ENCODE peak calls at places on chromosome 20, in nine cellular contexts. I, E, Z, B, V, F, K, M and W are unnamed samples. For H3K9me3, the result is how much of the 10 kb centered on the place peaks cover.

GRCh38 chr20:23396961-23397620 is 24.2 kb downstream of the NAPB start:
- DNase-seq in I (no peak), V (no peak), F (no peak), K (no peak), Z (no peak), B (no peak), M (no peak), E (no peak), W (no peak)

GRCh38 chr20:21166801-21167200 is 40.9 kb downstream of the KIZ start:
- DNase-seq in I (no peak), B (no peak), M (no peak), F (no peak), E (no peak), Z (no peak), V (no peak), K (no peak), W (no peak)

GRCh38 chr20:49846206-49846807 is 33.7 kb downstream of the SLC9A8 start:
- DNase-seq in Z (peak), B (no peak), I (peak), F (no peak), E (no peak), V (peak), M (no peak), K (peak), W (no peak)

GRCh38 chr20:61352381-61353260 is 100.6 kb downstream of the CDH4 start:
- DNase-seq in I (no peak), M (no peak), Z (no peak), V (no peak), B (no peak), K (no peak), E (no peak), F (peak), W (no peak)

GRCh38 chr20:60823001-60823649 is 428.9 kb upstream of the CDH4 start:
- DNase-seq in B (no peak), Z (no peak), F (no peak), K (no peak), V (no peak), I (no peak), E (no peak), M (no peak), W (no peak)

GRCh38 chr20:38751360-38751976 is 3.2 kb downstream of the ACTR5 start:
- DNase-seq in M (no peak), V (no peak), Z (no peak), K (no peak), I (no peak), F (no peak), E (no peak), B (no peak), W (no peak)

GRCh38 chr20:1815502-1816085 is 79.6 kb upstream of the SIRPA start:
- DNase-seq in F (no peak), M (no peak), I (no peak), Z (no peak), E (no peak), B (no peak), K (no peak), V (no peak), W (no peak)

GRCh38 chr20:58406422-58407001 is 17.5 kb downstream of the VAPB start:
- DNase-seq in I (no peak), B (no peak), V (no peak), Z (no peak), K (no peak), M (no peak), F (no peak), E (no peak), W (no peak)

GRCh38 chr20:62723351-62723750 is 14.7 kb downstream of the NTSR1 start:
- DNase-seq in F (no peak), I (peak), Z (no peak), V (no peak), K (no peak), B (no peak), E (no peak), M (peak), W (no peak)

GRCh38 chr20:38260378-38261053 is at the start of gene KIAA1755:
- DNase-seq in M (no peak), V (no peak), K (peak), E (no peak), F (peak), I (no peak), Z (no peak), B (no peak), W (no peak)

GRCh38 chr20:35511814-35512420 is 17.5 kb downstream of the C20orf173 start:
- DNase-seq in Z (peak), V (no peak), E (no peak), M (peak), F (peak), K (no peak), B (no peak), I (peak), W (no peak)

DNA sequence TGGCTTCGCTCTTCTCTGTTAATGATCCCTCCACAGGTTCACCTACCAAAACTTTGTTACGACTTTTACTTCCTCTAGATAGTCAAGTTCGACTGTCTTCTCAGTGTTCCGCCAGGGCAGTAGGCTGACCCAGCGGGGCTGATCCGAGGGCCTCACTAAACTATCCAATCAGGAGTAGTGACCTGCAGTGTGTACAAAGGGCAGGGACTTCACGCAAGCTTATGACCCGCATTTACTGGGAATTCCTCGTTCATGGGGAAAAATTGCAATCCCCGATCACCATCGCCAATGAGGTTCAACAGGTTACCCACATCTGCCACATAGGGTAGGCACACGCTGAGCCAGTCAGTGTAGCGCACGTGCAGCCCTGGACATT is 771.4 kb upstream of the DEFB115 start:
- DNase-seq in F (no peak), K (no peak), I (no peak), V (no peak), Z (no peak), B (no peak), M (no peak), E (no peak), W (no peak)
- H3K9me3 ChIP-seq in F (under half), K (under half), I (under half), V (under half), Z (under half), B (under half), M (half or more), E (under half), W (under half)

GRCh38 chr20:42744756-42745465 is 444.8 kb downstream of the PTPRT start:
- DNase-seq in M (no peak), B (no peak), V (no peak), E (no peak), K (no peak), I (no peak), F (no peak), Z (no peak), W (no peak)

GRCh38 chr20:42739692-42740091 is 450.0 kb downstream of the PTPRT start:
- DNase-seq in M (no peak), B (no peak), E (no peak), F (no peak), Z (no peak), K (no peak), V (no peak), I (no peak), W (no peak)

GRCh38 chr20:42742926-42743325 is 446.8 kb downstream of the PTPRT start:
- DNase-seq in K (no peak), B (no peak), V (no peak), Z (no peak), F (no peak), E (no peak), I (no peak), M (no peak), W (no peak)

GRCh38 chr20:42741906-42742305 is 447.8 kb downstream of the PTPRT start:
- DNase-seq in F (no peak), Z (no peak), I (no peak), B (no peak), V (no peak), E (no peak), M (no peak), K (no peak), W (no peak)

DNA sequence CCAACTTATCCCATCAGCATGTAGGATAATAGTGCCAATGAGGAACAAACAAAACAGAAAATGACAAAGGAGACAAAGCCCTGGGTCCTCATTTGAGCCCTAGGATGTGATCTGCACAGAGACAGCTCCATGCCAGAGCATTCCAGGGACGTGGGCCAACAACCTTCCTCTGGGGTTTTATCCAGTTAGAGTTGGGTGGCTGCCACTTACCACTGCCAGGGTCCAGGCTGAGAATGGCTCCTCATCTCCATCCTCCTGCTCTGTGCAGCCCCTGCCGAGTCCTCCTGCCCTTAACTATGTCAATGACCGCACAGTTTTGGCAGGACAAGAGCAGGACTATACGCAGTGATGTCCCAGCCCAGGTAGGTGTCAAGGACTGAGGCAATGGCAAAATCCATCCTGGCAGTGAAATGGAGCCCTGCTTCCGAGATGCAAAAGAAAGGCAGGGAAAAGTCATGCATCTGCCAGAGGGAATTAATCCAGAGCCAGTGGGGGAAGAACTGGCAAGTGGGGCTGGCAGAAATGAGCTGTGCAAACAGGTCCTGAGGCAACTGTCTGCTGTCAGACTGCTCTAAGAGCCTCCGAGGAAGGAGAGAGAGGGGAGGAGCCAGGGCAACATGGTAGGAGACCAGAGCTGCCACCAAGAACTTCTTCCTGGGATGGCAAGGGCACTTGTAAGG is 449.4 kb downstream of the PTPRT start:
- DNase-seq in V (peak), Z (no peak), F (no peak), B (no peak), K (no peak), I (no peak), M (no peak), E (no peak), W (no peak)
- H3K9me3 ChIP-seq in V (under half), Z (under half), F (under half), B (under half), K (under half), I (under half), M (under half), E (under half), W (under half)

DNA sequence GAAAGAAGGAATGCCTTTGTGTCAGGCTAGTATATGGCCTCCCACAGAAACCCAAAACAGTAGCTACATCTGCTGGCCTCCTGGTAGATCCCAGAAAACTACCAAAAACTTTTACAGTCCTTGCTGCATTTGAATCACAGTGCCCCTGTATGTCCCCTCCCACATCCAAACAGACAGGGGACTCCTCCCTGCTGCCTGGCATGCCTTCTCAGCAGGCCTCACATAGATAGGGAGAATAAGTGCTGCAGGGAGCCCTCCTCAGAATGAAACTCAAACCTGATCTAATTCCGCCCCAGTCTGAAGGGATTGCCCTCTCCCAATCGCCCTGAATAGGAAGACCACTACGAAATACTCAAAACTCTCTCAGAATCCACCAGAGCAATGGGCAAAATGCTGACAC is 14.1 kb upstream of the DEFB116 start:
- DNase-seq in Z (no peak), E (no peak), I (no peak), M (no peak), V (no peak), F (no peak), B (no peak), K (no peak), W (no peak)
- H3K9me3 ChIP-seq in Z (under half), E (under half), I (under half), M (under half), V (under half), F (under half), B (under half), K (under half), W (under half)

GRCh38 chr20:46167080-46167479 is 49.0 kb downstream of the CD40 start:
- DNase-seq in F (no peak), B (no peak), I (no peak), E (no peak), M (no peak), V (no peak), Z (no peak), K (no peak), W (no peak)
- H3K9me3 ChIP-seq in F (under half), B (under half), I (under half), E (under half), M (under half), V (under half), Z (under half), K (under half), W (under half)

GRCh38 chr20:9927224-9927623 is 88.3 kb upstream of the PAK5 start:
- DNase-seq in M (no peak), Z (no peak), K (no peak), B (no peak), F (no peak), I (no peak), V (peak), E (no peak), W (no peak)

GRCh38 chr20:9926476-9926875 is 87.6 kb upstream of the PAK5 start:
- DNase-seq in I (no peak), K (no peak), B (no peak), V (no peak), M (no peak), E (no peak), F (no peak), Z (no peak), W (no peak)

GRCh38 chr20:9928281-9928737 is 89.4 kb upstream of the PAK5 start:
- DNase-seq in F (no peak), Z (no peak), M (no peak), K (no peak), B (no peak), E (no peak), V (no peak), I (no peak), W (no peak)

GRCh38 chr20:9928955-9929354 is 90.1 kb upstream of the PAK5 start:
- DNase-seq in K (no peak), M (no peak), I (no peak), E (no peak), F (no peak), Z (no peak), V (no peak), B (no peak), W (no peak)

GRCh38 chr20:9930142-9930541 is 91.3 kb upstream of the PAK5 start:
- DNase-seq in E (no peak), Z (no peak), K (no peak), B (no peak), V (no peak), M (no peak), I (no peak), F (no peak), W (no peak)
- H3K9me3 ChIP-seq in E (under half), Z (under half), K (under half), B (under half), V (under half), M (under half), I (under half), F (under half), W (under half)

GRCh38 chr20:55038684-55039083 is 563.3 kb downstream of the DOK5 start:
- DNase-seq in Z (no peak), E (no peak), B (no peak), M (no peak), V (no peak), I (no peak), K (no peak), F (no peak), W (no peak)
- H3K9me3 ChIP-seq in Z (under half), E (under half), B (under half), M (under half), V (under half), I (under half), K (under half), F (under half), W (under half)